ENCODE peak calls at places on chromosome 16, in seven cellular contexts. J, M, D, K, A, B and W are unnamed samples.
A peak's percentile ranks its signal among the peaks of the same experiment; 100 is the strongest.

GRCh38 chr16:84737192-84737591 is 37.4 kb downstream of the USP10 start:
- DNase-seq in A (no peak), J (no peak), K (no peak), B (no peak), M (no peak), D (no peak), W (no peak)

GRCh38 chr16:70271696-70272095 is 17.6 kb downstream of the AARS1 start:
- DNase-seq in J (no peak), D (no peak), K (no peak), M (no peak), B (no peak), A (no peak), W (no peak)

GRCh38 chr16:78926723-78927200 is 673.8 kb downstream of the MAF start:
- DNase-seq in B (no peak), J (no peak), A (no peak), M (no peak), D (no peak), K (no peak), W (no peak)

GRCh38 chr16:59993101-59993500 is 1259.0 kb upstream of the GOT2 start:
- DNase-seq in A (no peak), M (no peak), J (no peak), B (peak; percentile 51), D (no peak), K (no peak), W (no peak)

GRCh38 chr16:28974007-28974436 is 556 bp upstream of the SPNS1 start:
- DNase-seq in M (peak; percentile 72), K (peak; percentile 52), A (peak; percentile 65), J (peak; percentile 42), B (peak; percentile 73), D (peak; percentile 60), W (no peak)

GRCh38 chr16:19167710-19168172 is 299 bp upstream of the SYT17 start:
- DNase-seq in M (peak; percentile 77), J (peak; percentile 69), B (peak; percentile 90), D (peak; percentile 29), A (peak; percentile 48), K (peak; percentile 64), W (no peak)

GRCh38 chr16:19284207-19284606 is 1.3 kb upstream of the CLEC19A start:
- DNase-seq in J (peak; percentile 83), D (no peak), M (no peak), K (no peak), B (peak; percentile 72), A (no peak), W (no peak)

GRCh38 chr16:78130950-78131349 is 31.5 kb downstream of the WWOX start:
- DNase-seq in J (no peak), K (no peak), D (no peak), M (no peak), B (no peak), A (no peak), W (no peak)

GRCh38 chr16:641326-642188 is at the start of gene MCRIP2:
- DNase-seq in K (peak; percentile 90), B (peak; percentile 77), A (peak; percentile 61), J (peak; percentile 92), D (peak; percentile 91), M (peak; percentile 94), W (peak; percentile 91)

GRCh38 chr16:79089735-79090284 is 510.7 kb downstream of the MAF start:
- DNase-seq in K (no peak), B (no peak), A (no peak), M (peak; percentile 63), D (no peak), J (peak; percentile 38), W (no peak)

GRCh38 chr16:26993511-26993910 is 73.2 kb upstream of the C16orf82 start:
- DNase-seq in B (no peak), D (no peak), J (no peak), A (no peak), K (no peak), M (no peak), W (no peak)

GRCh38 chr16:88497561-88498420 is 44.7 kb downstream of the ZFPM1 start:
- DNase-seq in B (no peak), A (peak; percentile 21), K (no peak), J (no peak), M (no peak), D (no peak), W (no peak)

GRCh38 chr16:58329147-58329546 is 34.3 kb upstream of the PRSS54 start:
- DNase-seq in M (no peak), A (peak; percentile 7), B (no peak), D (no peak), K (no peak), J (peak; percentile 7), W (no peak)

GRCh38 chr16:14564323-14564722 is 65.7 kb downstream of the PARN start:
- DNase-seq in A (no peak), B (peak; percentile 29), D (no peak), M (peak; percentile 77), J (peak; percentile 77), K (no peak), W (no peak)

GRCh38 chr16:67926181-67926742 is 5.4 kb downstream of the CTRL start:
- DNase-seq in M (no peak), D (no peak), B (no peak), K (no peak), J (peak; percentile 89), A (peak; percentile 30), W (no peak)

GRCh38 chr16:81799138-81799504 is 20.0 kb downstream of the PLCG2 start:
- DNase-seq in J (no peak), B (no peak), A (no peak), D (no peak), M (no peak), K (no peak), W (no peak)

GRCh38 chr16:2787406-2787805 is at the start of gene PRSS33:
- DNase-seq in M (no peak), A (no peak), K (no peak), J (no peak), B (no peak), D (no peak), W (peak; percentile 24)

GRCh38 chr16:89159174-89159849 is 12.2 kb upstream of the CDH15 start:
- DNase-seq in A (no peak), K (no peak), J (no peak), M (no peak), B (no peak), D (no peak), W (no peak)

GRCh38 chr16:17467923-17468540 is 2.7 kb downstream of the XYLT1 start:
- DNase-seq in J (peak; percentile 78), K (peak; percentile 65), A (peak; percentile 69), B (peak; percentile 29), D (peak; percentile 77), M (peak; percentile 86), W (peak; percentile 94)

GRCh38 chr16:17469742-17470001 is 1.1 kb downstream of the XYLT1 start:
- DNase-seq in K (no peak), A (no peak), M (no peak), B (no peak), D (no peak), J (no peak), W (no peak)

GRCh38 chr16:17468611-17469010 is 2.1 kb downstream of the XYLT1 start:
- DNase-seq in A (no peak), B (no peak), M (no peak), D (no peak), J (no peak), K (no peak), W (no peak)

GRCh38 chr16:17470002-17470870 is 524 bp downstream of the XYLT1 start:
- DNase-seq in M (peak; percentile 64), J (no peak), K (no peak), A (no peak), B (no peak), D (peak; percentile 63), W (no peak)

GRCh38 chr16:17469011-17469741 is 1.6 kb downstream of the XYLT1 start:
- DNase-seq in K (no peak), D (no peak), M (peak; percentile 48), J (no peak), A (peak; percentile 80), B (no peak), W (no peak)
- TF ChIP-seq CTCF in K (no peak), D (no peak), M (no peak), J (no peak), A (no peak), B (no peak), W (no peak)

DNA sequence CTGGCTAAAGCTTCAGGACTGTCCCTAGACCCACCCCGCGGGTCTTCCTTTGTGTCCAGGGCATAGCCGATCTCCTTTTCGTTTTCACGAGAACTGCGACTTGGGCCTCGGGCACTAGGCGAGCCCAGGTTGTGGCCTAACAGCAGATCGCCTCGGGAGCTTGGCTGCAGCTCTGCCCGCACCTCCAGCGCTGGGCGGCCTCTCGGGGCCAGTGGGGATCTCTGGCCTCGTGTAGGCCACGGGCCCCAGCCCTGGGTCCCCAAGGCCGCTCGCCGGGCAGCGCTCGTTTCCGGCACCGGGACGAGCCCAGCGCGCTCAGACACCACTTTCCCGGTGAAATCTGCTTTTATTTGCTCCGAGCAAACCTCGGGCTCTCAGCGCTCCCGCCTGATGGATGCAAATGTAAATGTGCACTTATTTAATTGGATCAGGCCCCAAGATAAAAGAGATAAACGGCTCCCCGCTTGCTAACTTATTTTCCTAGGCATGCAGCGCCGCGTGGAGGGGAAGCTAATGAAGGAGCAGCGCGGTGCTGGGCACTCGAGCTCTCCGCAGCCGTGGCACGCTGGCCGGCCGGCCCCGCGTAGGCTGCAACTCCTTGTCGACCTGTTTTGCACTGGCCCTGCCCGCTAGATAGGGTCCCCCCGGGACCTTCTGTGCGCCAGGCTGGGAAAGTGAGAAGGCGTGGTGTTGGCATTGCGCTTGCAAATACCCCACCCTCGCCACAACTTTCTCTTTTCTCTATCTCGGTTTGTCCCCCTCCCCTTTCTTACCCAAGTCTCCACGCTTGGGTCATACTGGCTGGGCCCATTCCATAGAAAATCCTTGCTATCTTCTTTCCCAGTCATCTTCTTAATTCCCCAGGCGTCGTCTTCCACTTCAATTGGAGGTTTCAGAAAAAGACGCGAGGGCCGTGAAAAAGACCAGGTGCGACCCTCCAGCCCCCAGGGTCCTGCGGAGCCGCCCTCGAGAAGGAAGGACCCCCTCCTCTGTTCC is 8.0 kb downstream of the IRX5 start:
- DNase-seq in A (no peak), D (no peak), B (no peak), M (no peak), J (no peak), K (no peak), W (no peak)
- H3K4me3 ChIP-seq in A (no peak overlapping the region), D (no peak overlapping the region), B (no peak overlapping the region), M (no peak overlapping the region), J (no peak overlapping the region), K (no peak overlapping the region), W (no peak overlapping the region)

DNA sequence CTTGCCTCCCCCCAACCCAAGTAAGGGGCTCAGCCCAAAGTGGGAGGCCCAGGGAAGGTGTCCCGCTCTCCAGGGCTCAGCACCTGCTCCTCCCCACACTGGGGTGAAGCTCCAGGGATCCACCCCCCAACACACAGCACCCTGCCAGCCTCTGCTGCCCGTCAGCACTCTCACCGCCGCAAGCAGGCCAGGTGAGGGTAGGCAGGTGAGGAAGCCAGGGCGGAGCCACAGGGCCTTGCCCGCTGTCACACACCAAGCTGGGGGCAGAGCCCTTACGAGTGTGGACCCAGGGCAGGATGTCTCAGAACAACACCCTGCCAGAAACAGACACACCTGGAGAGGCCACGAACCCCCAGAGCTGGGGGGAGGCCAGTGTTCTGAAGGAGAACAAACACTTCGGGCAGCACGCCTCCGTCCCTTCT is 19.5 kb downstream of the PLLP start:
- DNase-seq in J (peak; percentile 96), B (no peak), M (peak; percentile 82), K (no peak), D (no peak), A (no peak), W (peak; percentile 35)
- TF ChIP-seq POLR2A in J (peak; percentile 54), B (no peak), M (peak; percentile 53), K (no peak), D (no peak), A (no peak), W (peak; percentile 23)

DNA sequence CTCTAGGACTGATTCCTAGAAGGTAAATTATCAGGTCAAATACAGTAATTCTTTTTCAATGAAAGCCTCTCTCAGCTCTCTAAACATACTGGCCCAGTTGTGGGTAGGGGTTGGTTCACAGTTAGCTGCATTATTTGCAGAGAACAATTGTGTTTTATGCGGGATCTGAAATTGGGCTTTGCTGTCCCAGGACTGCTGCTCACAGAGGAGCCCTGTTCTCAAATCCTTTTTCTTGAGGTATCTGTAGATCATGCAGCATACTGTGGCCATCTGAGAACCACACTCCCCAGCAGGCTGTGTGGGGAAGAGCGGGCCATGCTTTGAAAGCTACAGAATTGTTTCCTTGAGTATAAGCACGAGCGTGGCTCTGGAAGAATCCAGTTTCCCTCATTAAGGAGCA is 17.5 kb downstream of the MTHFSD start:
- DNase-seq in K (no peak), D (no peak), M (no peak), J (no peak), B (no peak), A (no peak), W (peak; percentile 6)
- TF ChIP-seq CTCF in K (no peak), D (no peak), M (no peak), J (no peak), B (no peak), A (no peak), W (no peak)